ENCODE peak calls at places on chromosomes 1 and 21, in seven cellular contexts. X is uterus, O is fibroblast of lung, B is adrenal gland, K is neuronal stem cell, Z is heart left ventricle, T is coronary artery. U is an unnamed sample.

GRCh38 chr1:227848430-227848932 is 33.0 kb downstream of the PRSS38 start:
- DNase-seq in O (no peak), T (no peak), Z (no peak), X (no peak), K (no peak), B (no peak), U (no peak)

GRCh38 chr1:198597690-198598430 is 41.0 kb upstream of the PTPRC start:
- DNase-seq in O (no peak), B (no peak), X (no peak), T (no peak), K (no peak), Z (no peak), U (peak; percentile 35)

GRCh38 chr1:209871430-209871829 is 43.7 kb downstream of the UTP25 start:
- DNase-seq in K (no peak), X (no peak), O (no peak), B (no peak), T (no peak), Z (no peak), U (no peak)

GRCh38 chr1:114292194-114292593 is 138.5 kb upstream of the SYT6 start:
- DNase-seq in B (no peak), O (no peak), Z (no peak), K (no peak), T (no peak), X (no peak), U (no peak)

GRCh38 chr1:246566808-246567154 is 525 bp downstream of the CNST start:
- DNase-seq in X (no peak), T (peak; percentile 83), B (no peak), K (no peak), O (no peak), Z (no peak), U (no peak)

GRCh38 chr1:59214764-59215208 is 82.1 kb upstream of the FGGY start:
- DNase-seq in T (no peak), K (no peak), O (peak; percentile 86), Z (no peak), B (no peak), X (no peak), U (peak; percentile 73)

GRCh38 chr1:107935396-107936064 is 29.4 kb downstream of the VAV3 start:
- DNase-seq in O (no peak), Z (no peak), K (no peak), T (no peak), X (no peak), B (no peak), U (no peak)

GRCh38 chr1:208159542-208160258 is 84.5 kb downstream of the PLXNA2 start:
- DNase-seq in X (peak; percentile 81), O (peak; percentile 73), Z (peak; percentile 58), T (no peak), K (no peak), B (no peak), U (no peak)

GRCh38 chr1:30418426-30419245 is 304.7 kb downstream of the MATN1 start:
- DNase-seq in O (no peak), B (no peak), K (no peak), Z (no peak), T (no peak), X (no peak), U (no peak)

GRCh38 chr1:154178856-154179811 is 12.8 kb downstream of the TPM3 start:
- DNase-seq in K (no peak), T (no peak), X (no peak), B (no peak), O (no peak), Z (no peak), U (no peak)
- H3K4me3 ChIP-seq in K (no peak overlapping the region), T (peak overlapping the region; percentile 24), X (no peak overlapping the region), B (no peak overlapping the region), O (no peak overlapping the region), Z (no peak overlapping the region), U (no peak overlapping the region)

GRCh38 chr1:192485692-192486436 is 89.7 kb upstream of the RGS1 start:
- DNase-seq in B (peak; percentile 87), Z (peak; percentile 66), O (peak; percentile 100), T (peak; percentile 80), X (peak; percentile 75), K (no peak), U (peak; percentile 77)
- H3K27ac ChIP-seq in B (peak overlapping the region; percentile 40), Z (peak overlapping the region; percentile 46), O (peak overlapping the region; percentile 17), T (peak overlapping the region; percentile 75), X (peak overlapping the region; percentile 86), K (no peak overlapping the region), U (no peak overlapping the region)

GRCh38 chr21:33244082-33244780 is 14.5 kb downstream of the IFNAR2 start:
- DNase-seq in B (no peak), O (no peak), K (no peak), T (no peak), Z (no peak), X (no peak), U (no peak)
- H3K4me3 ChIP-seq in B (no peak overlapping the region), O (no peak overlapping the region), K (peak overlapping the region; percentile 47), T (no peak overlapping the region), Z (no peak overlapping the region), X (no peak overlapping the region), U (no peak overlapping the region)

DNA sequence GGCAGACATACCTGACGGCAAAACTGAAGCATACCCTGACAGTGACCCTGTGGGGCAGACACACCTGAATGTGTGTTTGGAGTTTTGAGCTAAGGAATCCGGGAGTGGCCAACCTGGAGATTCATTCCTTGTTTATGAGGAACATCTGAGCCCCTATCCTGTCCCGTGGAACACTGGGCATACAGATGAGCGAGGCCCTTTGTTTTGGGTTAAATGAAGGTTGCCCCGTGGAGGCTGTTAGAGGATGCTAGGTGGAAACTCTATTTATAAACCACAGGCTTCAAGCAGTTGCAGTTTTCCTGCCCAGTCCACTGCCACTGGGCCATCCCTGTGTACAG is 18.1 kb downstream of the GALNT2 start:
- DNase-seq in K (no peak), Z (no peak), O (no peak), T (peak; percentile 62), B (peak; percentile 8), X (no peak), U (no peak)
- H3K27ac ChIP-seq in K (no peak overlapping the region), Z (no peak overlapping the region), O (peak overlapping the region; percentile 98), T (peak overlapping the region; percentile 95), B (no peak overlapping the region), X (no peak overlapping the region), U (peak overlapping the region; percentile 99)

DNA sequence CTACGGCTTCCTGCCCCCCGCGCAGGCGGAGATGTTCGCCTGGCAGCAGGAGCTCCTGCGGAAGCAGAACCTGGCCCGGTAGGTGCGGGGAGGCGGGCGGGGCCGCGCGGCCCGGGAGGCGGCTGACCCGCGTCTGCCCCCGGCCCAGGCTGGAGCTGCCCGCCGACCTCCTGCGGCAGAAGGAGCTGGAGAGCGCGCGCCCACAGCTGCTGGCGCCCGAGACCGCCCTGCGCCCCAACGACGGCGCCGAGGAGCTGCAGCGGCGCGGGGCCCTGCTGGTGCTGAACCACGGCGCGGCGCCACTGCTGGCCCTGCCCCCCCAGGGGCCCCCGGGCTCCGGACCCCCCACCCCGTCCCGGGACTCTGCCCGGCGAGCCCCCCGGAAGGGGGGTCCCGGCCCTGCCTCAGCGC is 16.6 kb downstream of the NOC2L start:
- DNase-seq in K (no peak), Z (no peak), B (no peak), O (no peak), X (no peak), T (no peak), U (no peak)
- H3K4me3 ChIP-seq in K (peak overlapping the region; percentile 41), Z (peak overlapping the region; percentile 47), B (no peak overlapping the region), O (no peak overlapping the region), X (peak overlapping the region; percentile 25), T (peak overlapping the region; percentile 74), U (no peak overlapping the region)

DNA sequence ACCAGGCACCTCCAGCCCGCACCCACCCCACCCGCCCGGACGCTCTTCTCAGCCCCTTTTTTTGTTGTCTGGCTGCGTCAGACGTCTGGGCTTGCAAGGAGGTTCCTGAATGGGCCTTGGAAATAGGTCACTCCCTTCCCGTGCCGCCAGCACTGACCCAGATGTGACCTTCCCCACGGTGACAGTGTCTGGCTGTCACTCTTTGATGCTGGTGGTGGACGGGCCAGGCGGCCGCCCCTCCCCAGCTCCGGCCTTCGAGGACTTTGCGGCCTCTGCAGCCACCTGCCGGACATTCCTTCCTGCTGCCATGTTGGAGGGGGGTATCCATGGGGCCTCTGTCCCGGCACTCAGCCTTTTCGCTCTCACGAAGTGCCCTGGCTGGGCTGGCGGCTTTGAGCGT is 30.2 kb downstream of the SPSB1 start:
- DNase-seq in O (no peak), K (no peak), T (no peak), Z (peak; percentile 79), X (no peak), B (peak; percentile 51), U (no peak)
- H3K27ac ChIP-seq in O (no peak overlapping the region), K (no peak overlapping the region), T (peak overlapping the region; percentile 89), Z (no peak overlapping the region), X (peak overlapping the region; percentile 16), B (no peak overlapping the region), U (no peak overlapping the region)